ENCODE peak calls at places on chromosomes 12 and 14, in nine cellular contexts. H is A549, A is WERI-Rb-1, Z is vagina, J is dorsolateral prefrontal cortex, M is CD14-positive monocyte, G is BE2C, Q is AG09309, P is endothelial cell. R is an unnamed sample.

GRCh38 chr12:103712191-103712590 is 125.1 kb downstream of the STAB2 start:
- DNase-seq in M (no peak), P (no peak), J (no peak), Z (no peak), H (no peak), G (no peak), Q (no peak), A (no peak), R (no peak)

GRCh38 chr12:57764662-57765002 is 2.2 kb downstream of the CYP27B1 start:
- DNase-seq in J (no peak), Q (no peak), Z (no peak), P (no peak), H (no peak), M (no peak), A (no peak), G (no peak), R (no peak)

GRCh38 chr14:83607682-83608081 is 1922.3 kb upstream of the FLRT2 start:
- DNase-seq in M (no peak), H (no peak), Q (no peak), G (no peak), Z (no peak), J (no peak), A (no peak), P (no peak), R (no peak)

GRCh38 chr12:127519766-127520165 is 747.2 kb upstream of the TMEM132C start:
- DNase-seq in M (no peak), Q (no peak), H (no peak), Z (no peak), J (no peak), P (no peak), A (no peak), G (no peak), R (no peak)

GRCh38 chr14:74501135-74501614 is 7.6 kb downstream of the ISCA2 start:
- DNase-seq in Q (no peak), A (peak; percentile 83), H (peak; percentile 68), P (peak; percentile 71), J (peak; percentile 76), M (peak; percentile 34), Z (no peak), G (peak; percentile 85), R (peak; percentile 65)

GRCh38 chr14:31219169-31219568 is 11.6 kb upstream of the HECTD1 start:
- DNase-seq in P (no peak), Z (no peak), J (no peak), G (no peak), H (no peak), M (no peak), Q (no peak), A (no peak), R (no peak)

GRCh38 chr12:8844665-8845064 is 22.2 kb downstream of the A2ML1 start:
- DNase-seq in H (no peak), A (no peak), Q (no peak), P (no peak), G (peak; percentile 20), M (no peak), J (peak; percentile 45), Z (no peak), R (no peak)

GRCh38 chr12:132572106-132572505 is 38.3 kb downstream of the LRCOL1 start:
- DNase-seq in Q (no peak), Z (no peak), M (no peak), J (no peak), A (no peak), P (no peak), G (no peak), H (no peak), R (no peak)

GRCh38 chr12:2160043-2160442 is 107.3 kb downstream of the CACNA1C start:
- DNase-seq in P (no peak), H (no peak), M (no peak), A (no peak), Q (no peak), Z (no peak), J (no peak), G (no peak), R (no peak)

GRCh38 chr12:96444403-96444802 is 44.2 kb upstream of the CDK17 start:
- DNase-seq in M (no peak), G (no peak), Q (no peak), J (no peak), A (no peak), P (no peak), H (no peak), Z (no peak), R (no peak)

GRCh38 chr14:34711169-34711568 is 3.2 kb downstream of the CFL2 start:
- DNase-seq in J (no peak), P (no peak), Z (no peak), H (peak; percentile 48), G (peak; percentile 41), Q (peak; percentile 76), A (no peak), M (no peak), R (no peak)

DNA sequence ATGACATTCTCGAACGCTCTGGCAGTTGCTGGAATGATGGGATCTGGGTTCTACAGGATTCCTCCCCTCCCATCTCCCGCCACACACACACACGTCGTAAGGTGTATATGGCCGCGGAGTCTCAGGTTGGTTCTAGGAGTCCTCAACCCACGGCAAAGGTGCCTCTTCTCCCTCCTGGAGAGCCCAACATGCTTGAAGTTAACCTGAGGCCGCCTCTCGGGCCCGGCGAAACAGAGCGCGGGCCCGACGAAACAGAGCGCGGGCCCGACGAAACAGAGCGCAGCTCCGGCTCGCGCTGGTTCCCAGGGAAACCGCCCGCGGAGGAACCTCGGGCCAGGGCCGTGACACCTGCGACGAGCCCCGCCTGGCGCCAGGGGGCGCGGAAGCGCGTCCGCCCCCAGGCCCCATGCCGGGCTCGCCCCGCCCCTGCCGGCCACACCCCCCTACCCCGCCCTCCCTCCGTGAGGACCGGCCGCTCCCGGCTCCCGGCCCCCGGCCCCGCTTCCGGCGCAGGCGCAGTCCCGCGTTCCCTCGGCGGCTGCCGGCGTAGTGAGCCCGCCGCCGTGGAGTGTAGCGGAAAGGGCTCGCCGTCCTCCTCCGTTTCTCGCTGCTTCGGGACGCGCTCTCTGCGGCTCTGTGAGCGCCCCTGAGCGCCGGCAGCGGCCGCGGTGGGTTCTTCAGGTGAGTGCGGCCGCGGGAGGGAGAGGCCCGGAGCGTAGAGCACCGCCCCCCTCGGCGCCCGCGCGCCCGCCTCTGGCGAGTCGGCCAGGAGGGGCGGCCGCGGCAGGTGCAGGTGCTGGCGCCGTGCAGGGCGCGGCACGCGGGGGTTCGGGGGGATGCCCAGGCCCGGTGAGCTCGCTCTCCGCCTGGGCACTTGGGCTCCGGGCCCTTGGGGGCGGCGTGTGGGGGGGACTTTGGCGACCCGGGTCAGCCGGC is at the start of gene RAB3IP:
- DNase-seq in M (peak; percentile 74), A (peak; percentile 90), H (peak; percentile 87), Z (no peak), Q (no peak), P (peak; percentile 92), J (peak; percentile 80), G (peak; percentile 94), R (peak; percentile 98)
- TF ChIP-seq CTCF in M (peak; percentile 71), A (peak; percentile 76), H (peak; percentile 68), Z (peak; percentile 63), Q (peak; percentile 18), P (peak; percentile 84), J (peak; percentile 63), G (peak; percentile 43), R (peak; percentile 59)

DNA sequence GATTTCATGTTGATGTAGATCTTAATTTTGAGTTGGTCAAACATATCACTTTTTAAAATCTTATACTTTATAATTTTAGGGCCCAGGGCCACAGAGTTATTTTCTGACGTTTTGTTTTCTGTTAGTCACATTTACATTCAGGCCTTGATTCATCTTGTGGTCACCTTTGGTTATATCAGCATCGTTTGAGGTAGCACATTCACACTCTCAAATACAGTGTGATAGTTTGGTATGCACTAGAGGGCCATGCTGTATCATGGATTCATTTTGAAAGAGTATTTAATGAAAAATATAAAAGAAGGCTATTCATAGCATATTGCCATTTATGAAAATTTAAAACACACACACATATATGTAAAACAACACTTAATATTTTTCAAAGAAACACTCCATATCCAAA is 274.6 kb downstream of the RAD51B start:
- DNase-seq in M (no peak), H (no peak), A (no peak), Q (no peak), J (no peak), P (no peak), Z (no peak), G (no peak), R (no peak)
- TF ChIP-seq CTCF in M (no peak), H (no peak), A (no peak), Q (no peak), J (no peak), P (no peak), Z (no peak), G (no peak), R (no peak)

GRCh38 chr14:104665663-104666522 is 23.5 kb upstream of the INF2 start:
- DNase-seq in P (no peak), Z (no peak), J (peak; percentile 91), A (no peak), G (no peak), Q (no peak), H (peak; percentile 77), M (no peak), R (peak; percentile 62)
- TF ChIP-seq CTCF in P (no peak), Z (no peak), J (peak; percentile 47), A (peak; percentile 40), G (peak; percentile 9), Q (no peak), H (peak; percentile 54), M (peak; percentile 55), R (no peak)

DNA sequence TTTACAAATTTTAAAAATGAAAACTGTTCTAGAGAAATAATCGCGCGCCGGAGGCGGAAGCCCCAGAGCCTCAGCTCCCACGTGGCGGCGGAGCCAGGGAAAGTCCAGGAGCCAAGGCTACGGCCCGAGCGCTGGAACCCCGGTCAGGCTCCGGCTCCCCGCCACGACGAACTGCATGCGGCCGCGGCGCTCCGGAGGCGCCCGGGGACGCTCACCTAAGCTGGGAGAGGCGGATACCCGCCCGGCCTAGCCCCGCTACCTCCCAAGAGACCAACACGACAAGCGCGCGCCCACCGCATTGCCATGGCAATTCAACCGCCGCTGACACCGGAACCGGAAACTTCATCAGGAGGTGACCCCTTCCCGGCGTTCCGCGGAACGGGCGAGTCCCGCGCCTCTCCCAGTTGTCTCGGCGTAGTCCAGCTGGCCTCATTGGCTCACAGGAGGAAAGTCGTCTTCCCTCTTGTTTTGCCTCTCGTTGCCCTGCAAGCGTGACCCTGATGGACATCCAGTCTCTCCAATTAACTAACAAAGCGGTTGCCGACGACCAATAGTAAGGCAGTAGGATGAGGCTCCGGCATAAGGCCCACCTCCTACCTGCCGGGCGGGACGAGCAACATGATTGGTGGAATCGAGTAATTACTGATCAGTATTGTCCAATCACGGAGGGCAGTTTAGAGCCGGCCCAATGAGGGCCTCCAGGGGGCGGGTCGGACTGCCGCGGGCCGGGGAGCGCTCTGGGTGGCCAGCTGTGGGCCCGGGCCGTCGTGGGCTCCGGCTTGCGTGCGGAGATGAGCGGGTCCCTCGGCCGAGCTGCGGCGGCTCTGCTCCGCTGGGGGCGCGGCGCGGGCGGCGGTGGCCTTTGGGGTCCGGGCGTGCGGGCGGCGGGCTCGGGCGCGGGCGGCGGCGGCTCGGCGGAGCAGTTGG is at the start of gene GLRX5:
- DNase-seq in G (peak; percentile 98), Z (peak; percentile 100), H (peak; percentile 100), M (peak; percentile 99), A (peak; percentile 99), Q (peak; percentile 100), J (peak; percentile 99), P (peak; percentile 94), R (peak; percentile 95)
- TF ChIP-seq CTCF in G (no peak), Z (no peak), H (no peak), M (no peak), A (no peak), Q (no peak), J (peak; percentile 31), P (no peak), R (no peak)